ENCODE peak calls at places on chromosome 4, in nine cellular contexts. U is hypothalamus; F is smooth muscle cell of the brain vasculature; P is NCI-H460; X is activated T-cell treated with anti-CD3 and anti-CD28 coated beads, Interleukin-2, amount 50 U/mL, for 72 hours; N is iPS-NIHi11; Q is AG04450; C is aorta; W is activated T-helper 1 cell treated with Interleukin-2 at 50 U/mL for 16 hours. M is an unnamed sample.

GRCh38 chr4:8842614-8843013 is 29.0 kb downstream of the HMX1 start:
- DNase-seq in Q (no peak), F (no peak), U (no peak), C (no peak), N (no peak), P (no peak), X (no peak), W (no peak), M (no peak)

GRCh38 chr4:77178560-77178959 is 21.6 kb downstream of the CCNG2 start:
- DNase-seq in W (no peak), Q (no peak), U (no peak), P (no peak), X (no peak), N (no peak), F (no peak), C (no peak), M (no peak)

GRCh38 chr4:165210566-165210965 is 3.2 kb downstream of the KLHL2 start:
- DNase-seq in N (no peak), C (no peak), Q (no peak), U (no peak), X (no peak), W (no peak), P (no peak), F (no peak), M (no peak)

GRCh38 chr4:52199574-52200338 is 148.7 kb downstream of the SPATA18 start:
- DNase-seq in X (no peak), P (peak), C (no peak), W (no peak), U (no peak), Q (no peak), F (no peak), N (no peak), M (no peak)

GRCh38 chr4:5708171-5708828 is at the start of gene EVC2:
- DNase-seq in W (peak), X (peak), N (peak), C (peak), F (no peak), U (peak), P (no peak), Q (no peak), M (no peak)

GRCh38 chr4:3376266-3376665 is 65.5 kb upstream of the HGFAC start:
- DNase-seq in X (no peak), F (no peak), U (no peak), W (no peak), P (no peak), C (no peak), N (no peak), Q (no peak), M (no peak)

GRCh38 chr4:61922766-61923165 is 722.6 kb downstream of the ADGRL3 start:
- DNase-seq in P (no peak), F (no peak), C (no peak), X (no peak), U (no peak), N (no peak), W (no peak), Q (no peak), M (no peak)

GRCh38 chr4:174349156-174349555 is 65.4 kb downstream of the CEP44 start:
- DNase-seq in X (no peak), N (peak), C (no peak), P (no peak), W (no peak), U (no peak), F (no peak), Q (no peak), M (no peak)

GRCh38 chr4:56066493-56066892 is 117.7 kb downstream of the CEP135 start:
- DNase-seq in W (no peak), P (no peak), F (no peak), U (no peak), C (no peak), X (no peak), Q (no peak), N (no peak), M (no peak)

GRCh38 chr4:52780627-52781354 is 29.6 kb upstream of the ERVMER34-1 start:
- DNase-seq in F (no peak), X (no peak), Q (no peak), C (no peak), W (no peak), N (peak), U (no peak), P (no peak), M (no peak)

M was measured in pulmonary artery endothelial cell.